ENCODE peak calls at places on chromosomes 16 and 17, in eight cellular contexts. V is OCI-M1; L is HS-27A; N is activated naive CD4-positive, alpha-beta T cell treated with anti-CD3 and anti-CD28 coated beads, Interleukin-2, amount 50 U/mL, for 16 hours; C is IMR-90; W is neural progenitor cell; G is CD8-positive, alpha-beta T cell; K is stimulated activated CD8-positive, alpha-beta memory T cell treated with anti-CD3 and anti-CD28 coated beads, Interleukin-7, amount 100 ng/mL, for 48 hours. Q is an unnamed sample.

GRCh38 chr16:59733321-59733720 is 999.2 kb upstream of the GOT2 start:
- DNase-seq in C (no peak), L (no peak), G (no peak), V (no peak), N (no peak), W (no peak), K (no peak), Q (no peak)

GRCh38 chr17:62703269-62703775 is 75.9 kb downstream of the MRC2 start:
- DNase-seq in N (no peak), W (no peak), K (no peak), C (peak), V (no peak), L (no peak), G (no peak), Q (no peak)

GRCh38 chr17:35135322-35135721 is 6.8 kb downstream of the NLE1 start:
- DNase-seq in N (no peak), G (no peak), W (no peak), L (no peak), K (no peak), V (no peak), C (no peak), Q (no peak)

GRCh38 chr16:88750854-88751253 is 34.2 kb downstream of the PIEZO1 start:
- DNase-seq in L (no peak), V (no peak), C (no peak), G (no peak), K (no peak), W (no peak), N (no peak), Q (no peak)

GRCh38 chr17:40947929-40948328 is 10.5 kb upstream of the KRT23 start:
- DNase-seq in C (no peak), G (no peak), L (no peak), K (no peak), N (no peak), W (no peak), V (no peak), Q (no peak)

GRCh38 chr16:13919330-13919682 is 648 bp upstream of the ERCC4 start:
- DNase-seq in W (peak), N (peak), K (no peak), L (no peak), V (peak), C (peak), G (no peak), Q (no peak)

GRCh38 chr17:39212200-39212810 is 12.2 kb downstream of the RPL19 start:
- DNase-seq in L (no peak), V (no peak), W (no peak), C (no peak), N (no peak), K (no peak), G (no peak), Q (no peak)

GRCh38 chr16:28932339-28933141 is 769 bp downstream of the CD19 start:
- DNase-seq in L (no peak), G (no peak), K (no peak), N (no peak), W (no peak), V (no peak), C (no peak), Q (no peak)

GRCh38 chr17:1002412-1002753 is 5.5 kb downstream of the TIMM22 start:
- DNase-seq in N (no peak), C (peak), K (no peak), L (no peak), G (no peak), W (no peak), V (no peak), Q (no peak)

GRCh38 chr17:37828313-37829124 is 83.7 kb upstream of the HNF1B start:
- DNase-seq in G (no peak), V (peak), K (no peak), L (no peak), N (no peak), W (no peak), C (peak), Q (peak)

GRCh38 chr17:81018044-81018802 is 16.7 kb upstream of the BAIAP2 start:
- DNase-seq in G (no peak), V (peak), W (peak), C (peak), L (no peak), N (no peak), K (no peak), Q (no peak)

GRCh38 chr17:40354191-40355122 is 10.1 kb downstream of the GJD3 start:
- DNase-seq in W (no peak), G (no peak), K (no peak), N (no peak), V (no peak), C (no peak), L (no peak), Q (no peak)

GRCh38 chr17:35745749-35746320 is 7.2 kb downstream of the GAS2L2 start:
- DNase-seq in N (no peak), C (no peak), K (no peak), L (no peak), W (no peak), G (no peak), V (no peak), Q (no peak)